ENCODE peak calls at places on chromosomes 7 and 10, in six cellular contexts. F, U, P, X, D and J are unnamed samples.

GRCh38 chr7:33946094-33946699 is 40.9 kb downstream of the BMPER start:
- DNase-seq in F (no peak), U (no peak), P (no peak), X (no peak), D (no peak), J (no peak)

GRCh38 chr10:34698979-34699378 is 116.1 kb downstream of the PARD3 start:
- DNase-seq in F (no peak), U (no peak), P (no peak), X (peak; percentile 76), D (no peak), J (no peak)

GRCh38 chr10:33201971-33202370 is 132.5 kb downstream of the NRP1 start:
- DNase-seq in F (no peak), U (no peak), P (no peak), X (no peak), D (no peak), J (no peak)

GRCh38 chr7:111654414-111654813 is 92.1 kb upstream of the IMMP2L start:
- DNase-seq in F (peak; percentile 21), U (no peak), P (no peak), X (no peak), D (no peak), J (no peak)

GRCh38 chr7:73828972-73829371 is 1.8 kb upstream of the CLDN4 start:
- DNase-seq in F (no peak), U (no peak), P (no peak), X (no peak), D (no peak), J (no peak)

GRCh38 chr7:122354656-122355055 is 50.1 kb upstream of the FEZF1 start:
- DNase-seq in F (no peak), U (no peak), P (no peak), X (no peak), D (no peak), J (no peak)

GRCh38 chr7:96977445-96977844 is 27.9 kb upstream of the DLX6 start:
- DNase-seq in F (peak; percentile 34), U (no peak), P (no peak), X (no peak), D (no peak), J (no peak)

GRCh38 chr7:100493476-100494264 is 9.9 kb downstream of the NYAP1 start:
- DNase-seq in F (peak; percentile 36), U (peak; percentile 33), P (no peak), X (no peak), D (peak; percentile 60), J (no peak)

GRCh38 chr10:18341063-18341462 is 200.8 kb downstream of the CACNB2 start:
- DNase-seq in F (no peak), U (no peak), P (no peak), X (no peak), D (no peak), J (no peak)

GRCh38 chr7:111919690-111920179 is 286.5 kb downstream of the DOCK4 start:
- DNase-seq in F (no peak), U (peak; percentile 90), P (no peak), X (no peak), D (no peak), J (no peak)

GRCh38 chr7:128937647-128938523 is at the start of gene IRF5:
- DNase-seq in F (peak; percentile 85), U (no peak), P (no peak), X (peak; percentile 63), D (no peak), J (no peak)

GRCh38 chr7:102431617-102432298 is 1.6 kb upstream of the ORAI2 start:
- DNase-seq in F (no peak), U (peak; percentile 29), P (no peak), X (peak; percentile 50), D (no peak), J (no peak)

GRCh38 chr10:69846252-69847000 is 44.7 kb downstream of the COL13A1 start:
- DNase-seq in F (peak; percentile 47), U (no peak), P (no peak), X (no peak), D (no peak), J (no peak)

GRCh38 chr7:55573234-55573504 is 867 bp upstream of the VOPP1 start:
- DNase-seq in F (no peak), U (no peak), P (no peak), X (no peak), D (no peak), J (no peak)

GRCh38 chr10:46527241-46527811 is 29.1 kb downstream of the GPRIN2 start:
- DNase-seq in F (no peak), U (no peak), P (no peak), X (no peak), D (no peak), J (no peak)

GRCh38 chr7:101441890-101442289 is 79.2 kb downstream of the COL26A1 start:
- DNase-seq in F (no peak), U (no peak), P (no peak), X (no peak), D (no peak), J (no peak)

DNA sequence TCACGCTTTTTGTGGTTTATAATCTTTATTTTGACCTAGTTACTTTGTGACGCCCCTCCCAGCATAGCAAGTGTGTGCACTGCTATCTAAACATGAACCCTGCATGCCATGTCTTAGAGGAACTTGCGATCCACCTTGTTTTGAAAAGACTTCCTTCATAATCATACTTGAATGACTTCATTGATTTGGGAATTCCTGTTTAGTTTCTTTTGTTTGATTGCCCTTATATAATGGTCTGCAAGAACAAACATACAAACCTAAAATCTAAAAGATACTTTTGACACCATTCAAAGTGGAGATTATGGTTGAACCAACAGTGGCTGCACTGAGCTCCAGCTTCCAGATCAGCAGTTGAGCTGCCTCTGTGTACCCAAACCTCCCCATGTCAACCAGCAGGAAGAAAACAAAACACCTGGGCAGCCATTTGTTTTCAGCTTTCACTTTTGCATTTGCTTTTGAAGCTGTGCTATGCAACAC is 132.6 kb downstream of the CELF2 start:
- DNase-seq in F (no peak), U (no peak), P (no peak), X (no peak), D (peak; percentile 24), J (no peak)
- H3K4me1 ChIP-seq in F (no peaks in the 10 kb centered on the region), U (no peaks in the 10 kb centered on the region), P (peaks cover 32% of the 10 kb centered on the region), X (no peaks in the 10 kb centered on the region), D (peaks cover 32% of the 10 kb centered on the region), J (peaks cover 18% of the 10 kb centered on the region)

GRCh38 chr10:113894581-113894980 is 40.1 kb downstream of the NHLRC2 start:
- DNase-seq in F (no peak), U (no peak), P (no peak), X (no peak), D (no peak), J (no peak)
- TF ChIP-seq CHD2 in F (no peak), U (no peak), P (no peak), X (no peak), D (no peak), J (no peak)

GRCh38 chr10:14660872-14661271 is 113.8 kb downstream of the FAM107B start:
- DNase-seq in F (no peak), U (no peak), P (no peak), X (no peak), D (no peak), J (no peak)

GRCh38 chr10:14664345-14664744 is 110.4 kb downstream of the FAM107B start:
- DNase-seq in F (no peak), U (no peak), P (no peak), X (no peak), D (no peak), J (no peak)

GRCh38 chr10:14659626-14660196 is 115.0 kb downstream of the FAM107B start:
- DNase-seq in F (no peak), U (no peak), P (no peak), X (no peak), D (no peak), J (peak; percentile 88)

GRCh38 chr10:14658331-14659122 is 116.2 kb downstream of the FAM107B start:
- DNase-seq in F (no peak), U (no peak), P (no peak), X (peak; percentile 95), D (no peak), J (peak; percentile 64)

DNA sequence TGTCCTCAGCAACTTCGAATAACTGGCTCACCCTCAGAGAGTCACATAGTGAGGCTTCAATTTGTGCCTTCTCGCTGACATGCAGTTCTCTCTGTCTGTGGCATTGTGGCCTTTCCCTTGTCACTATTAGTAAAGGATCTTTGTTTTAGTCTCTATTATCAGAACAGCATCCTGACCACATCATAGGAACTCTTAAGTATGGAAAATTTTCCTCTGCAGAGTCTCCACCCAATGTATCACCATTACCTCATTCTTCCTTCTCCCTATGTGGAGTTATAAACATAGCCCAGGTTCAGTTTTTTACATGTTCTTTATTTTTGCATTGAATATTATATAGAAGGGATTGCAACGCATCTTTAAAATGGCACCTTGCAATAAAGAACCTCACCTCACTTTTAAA is 112.9 kb downstream of the FAM107B start:
- DNase-seq in F (no peak), U (no peak), P (no peak), X (no peak), D (no peak), J (no peak)
- H3K4me1 ChIP-seq in F (no peaks in the 10 kb centered on the region), U (no peaks in the 10 kb centered on the region), P (no peaks in the 10 kb centered on the region), X (peaks cover 39% of the 10 kb centered on the region), D (no peaks in the 10 kb centered on the region), J (peaks cover 43% of the 10 kb centered on the region)

GRCh38 chr7:348962-349755 is 59.2 kb downstream of the FOXL3 start:
- DNase-seq in F (no peak), U (no peak), P (no peak), X (no peak), D (no peak), J (no peak)
- TF ChIP-seq CHD2 in F (no peak), U (no peak), P (no peak), X (no peak), D (no peak), J (no peak)

DNA sequence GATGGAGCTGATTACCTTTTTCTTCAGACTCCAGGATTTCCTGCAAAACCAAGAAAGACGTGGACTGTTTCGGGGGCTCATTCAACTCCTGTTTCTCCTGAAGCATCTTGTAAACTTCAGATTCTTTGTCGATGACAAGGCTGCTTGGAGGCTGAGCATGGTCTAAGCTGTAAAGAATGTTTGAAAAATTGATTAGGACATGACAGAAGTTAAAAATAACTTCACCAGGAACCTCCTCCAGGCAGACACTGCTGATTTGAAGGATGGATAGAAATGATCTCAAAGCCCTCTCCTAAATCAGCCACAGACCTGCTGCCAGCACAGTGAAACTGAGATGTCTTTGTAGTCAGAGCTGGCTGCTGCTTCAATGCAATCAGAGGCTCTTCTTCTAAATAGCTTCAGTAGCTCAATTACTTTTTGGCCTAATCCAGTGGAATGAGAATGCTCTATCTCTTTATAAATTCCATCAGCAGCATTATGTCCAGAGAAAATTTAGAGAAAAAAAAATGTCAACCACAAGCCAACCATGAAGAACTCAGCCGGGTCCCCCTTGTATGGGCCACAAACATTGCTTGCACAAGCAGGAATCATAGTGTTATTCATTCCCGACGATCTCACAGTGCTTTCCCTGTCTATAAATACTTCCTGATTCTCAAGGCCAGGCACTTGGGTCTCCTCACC is 43.5 kb downstream of the PDLIM1 start:
- DNase-seq in F (no peak), U (peak; percentile 28), P (no peak), X (no peak), D (no peak), J (no peak)
- H3K4me1 ChIP-seq in F (peaks cover 8% of the 10 kb centered on the region), U (peaks cover 19% of the 10 kb centered on the region), P (no peaks in the 10 kb centered on the region), X (peaks cover 28% of the 10 kb centered on the region), D (no peaks in the 10 kb centered on the region), J (peaks cover 47% of the 10 kb centered on the region)